ENCODE peak calls at places on chromosomes 12 and 14, in seven cellular contexts. D is mammary epithelial cell, U is lung, T is trophoblast cell, B is colonic mucosa, V is prostate gland, X is hepatocyte. R is an unnamed sample.
A peak's percentile ranks its signal among the peaks of the same experiment; 100 is the strongest.

GRCh38 chr14:55705651-55706340 is 125.8 kb downstream of the KTN1 start:
- DNase-seq in D (peak; percentile 79), U (peak; percentile 78), T (no peak), B (no peak), V (peak; percentile 65), X (peak; percentile 71), R (no peak)

GRCh38 chr14:105067140-105067968 is 2.1 kb upstream of the GPR132 start:
- DNase-seq in D (peak; percentile 37), U (no peak), T (no peak), B (no peak), V (no peak), X (no peak), R (no peak)

GRCh38 chr12:120708646-120709045 is 1.6 kb upstream of the UNC119B start:
- DNase-seq in D (no peak), U (no peak), T (no peak), B (no peak), V (no peak), X (no peak), R (no peak)

GRCh38 chr12:13088503-13088902 is 15.0 kb downstream of the GSG1 start:
- DNase-seq in D (no peak), U (no peak), T (no peak), B (no peak), V (no peak), X (no peak), R (no peak)

GRCh38 chr12:68963456-68963859 is 30.5 kb upstream of the CPM start:
- DNase-seq in D (no peak), U (no peak), T (no peak), B (no peak), V (no peak), X (peak; percentile 39), R (no peak)

GRCh38 chr14:85536835-85537195 is 6.9 kb downstream of the FLRT2 start:
- DNase-seq in D (no peak), U (no peak), T (no peak), B (no peak), V (no peak), X (peak; percentile 28), R (no peak)

GRCh38 chr12:116687888-116688287 is 50.0 kb downstream of the SPRING1 start:
- DNase-seq in D (no peak), U (no peak), T (peak; percentile 18), B (peak; percentile 29), V (no peak), X (peak; percentile 27), R (no peak)

GRCh38 chr14:74502236-74503019 is 8.9 kb downstream of the ISCA2 start:
- DNase-seq in D (peak; percentile 44), U (no peak), T (peak; percentile 40), B (no peak), V (no peak), X (peak; percentile 61), R (no peak)

GRCh38 chr14:42141328-42141727 is 534.7 kb downstream of the LRFN5 start:
- DNase-seq in D (peak; percentile 17), U (no peak), T (no peak), B (no peak), V (no peak), X (no peak), R (no peak)

GRCh38 chr14:38989917-38990546 is 113.0 kb downstream of the SEC23A start:
- DNase-seq in D (no peak), U (no peak), T (no peak), B (no peak), V (no peak), X (no peak), R (no peak)

GRCh38 chr14:57389646-57390036 is 745 bp upstream of the NAA30 start:
- DNase-seq in D (no peak), U (no peak), T (peak; percentile 2), B (no peak), V (peak; percentile 7), X (peak; percentile 17), R (no peak)

GRCh38 chr12:103647267-103647666 is 60.2 kb downstream of the STAB2 start:
- DNase-seq in D (peak; percentile 99), U (no peak), T (no peak), B (no peak), V (no peak), X (peak; percentile 48), R (no peak)

GRCh38 chr14:26200675-26201074 is 397.2 kb downstream of the NOVA1 start:
- DNase-seq in D (no peak), U (no peak), T (peak; percentile 37), B (no peak), V (no peak), X (no peak), R (no peak)

GRCh38 chr14:105165134-105165704 is 3.4 kb downstream of the JAG2 start:
- DNase-seq in D (no peak), U (no peak), T (no peak), B (peak; percentile 46), V (no peak), X (no peak), R (no peak)

GRCh38 chr14:81384900-81385299 is 15.2 kb downstream of the STON2 start:
- DNase-seq in D (peak; percentile 70), U (no peak), T (no peak), B (no peak), V (no peak), X (no peak), R (no peak)

GRCh38 chr14:73238262-73238852 is 1.1 kb downstream of the PAPLN start:
- DNase-seq in D (peak; percentile 76), U (no peak), T (peak; percentile 31), B (no peak), V (peak; percentile 51), X (peak; percentile 28), R (no peak)

GRCh38 chr12:92063641-92064040 is 82.0 kb downstream of the BTG1 start:
- DNase-seq in D (no peak), U (no peak), T (no peak), B (no peak), V (no peak), X (no peak), R (no peak)

GRCh38 chr14:106228541-106229158 is 702.3 kb downstream of the TMEM121 start:
- DNase-seq in D (no peak), U (no peak), T (no peak), B (no peak), V (no peak), X (no peak), R (peak; percentile 46)

GRCh38 chr12:10170199-10170598 is 1.7 kb downstream of the OLR1 start:
- DNase-seq in D (peak; percentile 63), U (no peak), T (peak; percentile 100), B (no peak), V (no peak), X (no peak), R (no peak)

GRCh38 chr12:27101290-27101689 is 18.9 kb upstream of the C12orf71 start:
- DNase-seq in D (peak; percentile 44), U (no peak), T (no peak), B (no peak), V (no peak), X (no peak), R (no peak)

GRCh38 chr12:12671850-12672660 is 23.9 kb downstream of the GPR19 start:
- DNase-seq in D (peak; percentile 28), U (no peak), T (no peak), B (no peak), V (no peak), X (no peak), R (no peak)

GRCh38 chr12:33794954-33795353 is 227.3 kb upstream of the ALG10 start:
- DNase-seq in D (no peak), U (no peak), T (no peak), B (no peak), V (no peak), X (no peak), R (no peak)

GRCh38 chr14:102504951-102505600 is 4.5 kb downstream of the ANKRD9 start:
- DNase-seq in D (no peak), U (no peak), T (no peak), B (no peak), V (no peak), X (peak; percentile 5), R (no peak)

GRCh38 chr12:93563807-93564538 is 8.5 kb upstream of the SOCS2 start:
- DNase-seq in D (peak; percentile 71), U (peak; percentile 58), T (no peak), B (no peak), V (no peak), X (peak; percentile 69), R (no peak)

GRCh38 chr12:96828169-96828789 is 78.8 kb upstream of the NEDD1 start:
- DNase-seq in D (no peak), U (no peak), T (peak; percentile 6), B (no peak), V (no peak), X (no peak), R (no peak)

GRCh38 chr14:102924632-102925588 is 2.4 kb downstream of the AMN start:
- DNase-seq in D (no peak), U (no peak), T (no peak), B (no peak), V (no peak), X (no peak), R (no peak)

GRCh38 chr12:93167841-93168492 is 209.8 kb upstream of the NUDT4 start:
- DNase-seq in D (no peak), U (no peak), T (peak; percentile 63), B (peak; percentile 54), V (peak; percentile 59), X (peak; percentile 70), R (no peak)

GRCh38 chr12:21350975-21351374 is 16.3 kb upstream of the SLCO1A2 start:
- DNase-seq in D (no peak), U (no peak), T (no peak), B (no peak), V (no peak), X (peak; percentile 15), R (no peak)

GRCh38 chr14:31038521-31039166 is 12.5 kb upstream of the STRN3 start:
- DNase-seq in D (no peak), U (no peak), T (no peak), B (no peak), V (no peak), X (no peak), R (no peak)

GRCh38 chr12:128339121-128339520 is 72.2 kb downstream of the TMEM132C start:
- DNase-seq in D (no peak), U (no peak), T (no peak), B (no peak), V (no peak), X (peak; percentile 52), R (no peak)
- H3K27ac ChIP-seq in D (no peak overlapping the region), U (no peak overlapping the region), T (no peak overlapping the region), B (no peak overlapping the region), V (no peak overlapping the region), X (peak overlapping the region; percentile 74), R (no peak overlapping the region)

DNA sequence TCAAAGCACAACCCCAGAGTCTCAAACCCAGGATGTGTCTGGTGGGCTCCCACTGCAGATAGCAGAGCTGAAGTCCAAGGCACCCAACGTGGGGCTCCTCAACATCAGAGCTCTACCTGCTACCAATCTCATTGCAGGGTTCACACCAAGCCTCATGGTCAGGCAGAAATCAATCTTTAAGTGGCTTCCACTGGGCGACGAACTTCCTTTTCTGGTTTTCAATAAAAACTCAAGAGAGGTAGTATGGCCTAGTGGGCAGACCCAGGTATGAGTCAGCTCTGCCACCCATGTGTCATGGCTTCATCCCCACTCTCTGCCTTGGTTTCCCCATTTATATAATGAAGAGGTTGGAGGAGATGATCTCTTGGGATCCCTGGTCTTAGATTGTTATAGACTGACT is 47.0 kb downstream of the BCL11B start:
- DNase-seq in D (no peak), U (no peak), T (no peak), B (no peak), V (no peak), X (no peak), R (no peak)
- H3K36me3 ChIP-seq in D (no peaks in the 10 kb centered on the region), U (no peaks in the 10 kb centered on the region), T (no peaks in the 10 kb centered on the region), B (no peaks in the 10 kb centered on the region), V (no peaks in the 10 kb centered on the region), X (no peaks in the 10 kb centered on the region), R (peaks cover 68% of the 10 kb centered on the region)

GRCh38 chr12:95805864-95806669 is 15.5 kb upstream of the NTN4 start:
- DNase-seq in D (peak; percentile 99), U (no peak), T (peak; percentile 62), B (no peak), V (no peak), X (peak; percentile 37), R (peak; percentile 53)
- H3K4me3 ChIP-seq in D (no peak overlapping the region), U (no peak overlapping the region), T (no peak overlapping the region), B (no peak overlapping the region), V (no peak overlapping the region), X (no peak overlapping the region), R (no peak overlapping the region)

GRCh38 chr12:53759261-53759660 is 7.5 kb upstream of the CISTR start:
- DNase-seq in D (no peak), U (no peak), T (no peak), B (no peak), V (no peak), X (no peak), R (no peak)
- H3K27ac ChIP-seq in D (no peak overlapping the region), U (no peak overlapping the region), T (no peak overlapping the region), B (no peak overlapping the region), V (no peak overlapping the region), X (no peak overlapping the region), R (no peak overlapping the region)